ENCODE peak calls at places on chromosomes 6 and 20, in seven cellular contexts. A is left ventricle myocardium inferior; D is BE2C; I is CD8-positive, alpha-beta T cell; R is psoas muscle; M is left lung; O is CD8-positive, alpha-beta memory T cell. Q is an unnamed sample. For H3K9me3, the result is how much of the 10 kb centered on the place peaks cover.

GRCh38 chr6:43753570-43754183 is 16.3 kb upstream of the VEGFA start:
- DNase-seq in R (no peak), A (no peak), O (no peak), M (no peak), I (no peak), D (no peak), Q (no peak)

GRCh38 chr6:52162940-52163908 is 23.0 kb upstream of the IL17A start:
- DNase-seq in R (no peak), I (no peak), O (peak), D (no peak), A (no peak), M (no peak), Q (no peak)

GRCh38 chr20:9532069-9532809 is 17.8 kb downstream of the LAMP5 start:
- DNase-seq in M (no peak), D (peak), A (no peak), O (no peak), R (no peak), I (no peak), Q (no peak)

GRCh38 chr6:138722425-138723371 is 50.9 kb upstream of the CCDC28A start:
- DNase-seq in D (no peak), O (no peak), R (no peak), A (no peak), M (no peak), I (no peak), Q (no peak)

GRCh38 chr6:162442675-162443074 is 284.9 kb downstream of the PRKN start:
- DNase-seq in I (no peak), R (no peak), A (no peak), D (peak), O (no peak), M (no peak), Q (no peak)

GRCh38 chr6:98832282-98833100 is 1.9 kb upstream of the POU3F2 start:
- DNase-seq in A (no peak), M (no peak), I (no peak), O (no peak), R (no peak), D (no peak), Q (peak)

GRCh38 chr20:9660236-9660868 is 146.0 kb downstream of the LAMP5 start:
- DNase-seq in M (no peak), A (no peak), O (no peak), R (no peak), I (no peak), D (no peak), Q (no peak)

GRCh38 chr6:13544454-13545186 is 29.8 kb upstream of the SIRT5 start:
- DNase-seq in D (no peak), M (no peak), A (no peak), O (no peak), I (no peak), R (no peak), Q (no peak)

GRCh38 chr6:107348224-107348623 is 111.1 kb downstream of the PDSS2 start:
- DNase-seq in M (no peak), O (no peak), D (no peak), A (no peak), I (no peak), R (no peak), Q (no peak)

GRCh38 chr6:116229287-116229913 is 24.5 kb downstream of the TSPYL4 start:
- DNase-seq in D (peak), I (no peak), R (peak), M (no peak), A (peak), O (no peak), Q (peak)

GRCh38 chr6:105401247-105402089 is 1.4 kb downstream of the PREP start:
- DNase-seq in R (no peak), A (no peak), D (no peak), O (no peak), M (no peak), I (no peak), Q (no peak)

GRCh38 chr20:45320948-45321595 is 13.0 kb upstream of the MATN4 start:
- DNase-seq in D (no peak), M (no peak), O (peak), A (no peak), I (no peak), R (peak), Q (no peak)

GRCh38 chr6:85824329-85824728 is 181.6 kb upstream of the SYNCRIP start:
- DNase-seq in M (no peak), D (no peak), I (no peak), R (no peak), A (no peak), O (no peak), Q (no peak)
- H3K9me3 ChIP-seq in M (half or more), D (under half), I (under half), R (under half), A (half or more), O (under half), Q (under half)

GRCh38 chr6:22886881-22887581 is 317.7 kb downstream of the HDGFL1 start:
- DNase-seq in M (no peak), D (no peak), R (no peak), A (no peak), O (no peak), I (no peak), Q (no peak)
- H3K9me3 ChIP-seq in M (under half), D (under half), R (under half), A (under half), O (under half), I (under half), Q (under half)

DNA sequence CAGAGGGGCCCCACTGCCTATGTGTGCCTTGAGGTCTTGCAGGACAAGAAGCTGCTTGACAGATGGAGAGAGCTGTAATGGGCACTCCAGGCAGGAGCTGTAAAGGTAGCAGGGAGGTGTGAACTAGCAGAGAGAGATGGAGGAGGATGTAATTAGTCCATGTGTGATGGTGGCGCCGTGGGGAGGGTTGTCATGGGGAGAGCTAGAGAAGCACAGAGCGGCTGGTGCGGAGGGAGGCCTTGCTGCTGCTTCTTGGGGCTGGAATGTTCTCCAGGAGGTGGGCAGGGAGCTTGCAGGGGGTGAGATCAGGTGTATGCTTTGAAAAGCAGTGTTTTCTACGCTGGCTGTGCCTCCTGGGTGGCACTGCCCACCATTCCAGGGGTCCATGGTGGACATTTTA is 32.1 kb downstream of the APCDD1L start:
- DNase-seq in O (no peak), D (no peak), A (no peak), I (no peak), R (no peak), M (no peak), Q (no peak)
- H3K9me3 ChIP-seq in O (under half), D (under half), A (under half), I (under half), R (under half), M (under half), Q (under half)

GRCh38 chr6:111276736-111277135 is 189.4 kb downstream of the SLC16A10 start:
- DNase-seq in D (no peak), A (no peak), R (no peak), M (no peak), I (no peak), O (no peak), Q (no peak)
- H3K9me3 ChIP-seq in D (under half), A (under half), R (under half), M (under half), I (under half), O (under half), Q (under half)

GRCh38 chr6:161215193-161215592 is 58.7 kb downstream of the AGPAT4 start:
- DNase-seq in R (no peak), M (no peak), I (no peak), O (no peak), A (no peak), D (no peak), Q (no peak)
- H3K9me3 ChIP-seq in R (under half), M (under half), I (under half), O (under half), A (under half), D (under half), Q (under half)

DNA sequence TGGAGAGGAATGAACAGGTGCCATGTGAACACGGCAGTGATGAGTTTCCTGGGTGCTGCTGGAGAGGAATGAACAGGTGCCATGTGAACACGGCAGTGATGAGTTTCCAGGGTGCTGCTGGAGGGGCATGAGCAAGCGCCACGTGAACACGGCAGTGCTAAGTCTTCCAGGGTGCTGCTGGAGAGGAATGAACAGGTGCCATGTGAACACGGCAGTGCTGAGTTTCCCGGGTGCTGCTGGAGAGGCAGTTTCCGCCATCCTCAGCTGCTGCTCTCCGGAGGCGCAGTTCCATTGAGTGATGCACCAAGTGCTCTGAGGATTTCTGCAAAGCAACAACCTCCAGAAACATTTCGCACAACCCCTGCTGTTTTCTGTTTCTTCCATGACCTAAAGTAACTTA is 155.3 kb downstream of the SMOC2 start:
- DNase-seq in D (no peak), R (no peak), M (no peak), O (no peak), I (no peak), A (no peak), Q (no peak)
- H3K9me3 ChIP-seq in D (under half), R (under half), M (under half), O (under half), I (under half), A (under half), Q (under half)

GRCh38 chr6:148533309-148534107 is 190.9 kb downstream of the SASH1 start:
- DNase-seq in I (no peak), R (no peak), O (no peak), A (no peak), D (no peak), M (no peak), Q (no peak)
- H3K9me3 ChIP-seq in I (under half), R (under half), O (under half), A (under half), D (under half), M (under half), Q (under half)

DNA sequence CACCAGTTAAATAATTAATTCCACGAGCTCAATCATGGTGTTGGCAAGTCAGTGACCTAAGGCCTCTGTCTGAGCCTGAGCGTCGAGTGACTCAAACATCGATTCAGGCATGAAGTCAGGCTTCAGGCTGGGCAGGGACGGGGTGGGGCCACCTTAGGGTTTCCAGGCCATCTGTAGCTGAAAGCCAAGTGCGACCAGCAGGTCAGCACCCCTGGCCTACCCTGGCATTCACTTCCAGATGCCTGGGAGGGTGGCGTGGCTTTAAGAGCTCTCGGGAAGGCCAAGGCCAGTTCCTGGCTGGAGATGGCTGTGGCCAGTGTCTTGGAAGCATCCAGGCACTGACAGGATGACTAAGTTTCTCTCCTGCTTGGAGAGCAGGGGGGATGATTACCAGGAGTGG is 113.4 kb downstream of the DACT2 start:
- DNase-seq in O (no peak), M (no peak), I (no peak), R (no peak), A (no peak), D (no peak), Q (no peak)
- H3K9me3 ChIP-seq in O (under half), M (under half), I (under half), R (under half), A (under half), D (under half), Q (under half)

DNA sequence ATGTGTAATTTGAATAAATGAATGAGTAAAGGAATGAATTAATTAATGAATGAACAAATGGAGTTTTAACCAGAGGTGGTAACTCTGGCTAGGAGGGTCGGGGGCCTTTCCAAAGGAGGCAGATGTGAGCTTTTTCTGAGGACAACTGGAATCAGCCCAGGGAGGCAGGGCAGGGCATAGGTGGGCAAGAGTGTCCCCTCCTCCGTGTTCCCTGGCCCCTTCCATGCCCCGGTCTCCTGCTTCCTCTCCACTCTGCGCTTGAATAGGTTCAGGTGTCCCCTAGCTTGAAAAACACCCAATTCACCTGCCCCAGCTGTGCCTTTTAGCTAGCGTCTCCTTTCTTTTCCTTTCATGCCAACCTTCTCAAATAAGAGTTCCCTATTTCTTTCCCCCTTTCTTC is 473.1 kb downstream of the CDH26 start:
- DNase-seq in R (no peak), O (no peak), I (no peak), D (no peak), M (no peak), A (no peak), Q (no peak)
- H3K9me3 ChIP-seq in R (under half), O (under half), I (under half), D (under half), M (under half), A (under half), Q (under half)

GRCh38 chr6:168216741-168217140 is 102.8 kb downstream of the DACT2 start:
- DNase-seq in R (no peak), D (no peak), O (no peak), A (no peak), M (no peak), I (no peak), Q (no peak)

GRCh38 chr6:168214586-168215104 is 104.9 kb downstream of the DACT2 start:
- DNase-seq in O (no peak), R (no peak), M (no peak), D (no peak), A (no peak), I (no peak), Q (peak)

GRCh38 chr6:168217216-168217879 is 102.2 kb downstream of the DACT2 start:
- DNase-seq in R (no peak), I (no peak), M (no peak), D (no peak), A (no peak), O (no peak), Q (no peak)

GRCh38 chr6:168215121-168215808 is 104.3 kb downstream of the DACT2 start:
- DNase-seq in D (no peak), O (no peak), A (no peak), R (no peak), I (no peak), M (no peak), Q (peak)

GRCh38 chr6:168216139-168216538 is 103.4 kb downstream of the DACT2 start:
- DNase-seq in I (no peak), A (no peak), O (no peak), D (no peak), R (no peak), M (no peak), Q (peak)
- H3K9me3 ChIP-seq in I (under half), A (under half), O (under half), D (under half), R (under half), M (under half), Q (under half)